ENCODE peak calls at places on chromosomes 4 and X, in four cellular contexts. N is GM12865, O is HEK293T, E is thyroid gland. W is an unnamed sample.

GRCh38 chr4:26044524-26044923 is 130.5 kb downstream of the SMIM20 start:
- DNase-seq in N (no peak), O (no peak), E (no peak), W (no peak)

GRCh38 chr4:16574981-16575380 is 323.5 kb downstream of the LDB2 start:
- DNase-seq in N (no peak), O (no peak), E (no peak), W (no peak)

GRCh38 chr4:138870739-138871633 is 144.6 kb upstream of the NOCT start:
- DNase-seq in E (peak), O (peak), N (peak), W (peak)

GRCh38 chr4:151436093-151436518 is 27.1 kb downstream of the FHIP1A start:
- DNase-seq in N (no peak), O (no peak), E (no peak), W (no peak)

GRCh38 chr4:44425614-44426208 is 22.9 kb downstream of the KCTD8 start:
- DNase-seq in N (no peak), O (peak), E (peak), W (no peak)

GRCh38 chr4:174423257-174423944 is 98.9 kb downstream of the HPGD start:
- DNase-seq in N (peak), E (no peak), O (no peak), W (no peak)

GRCh38 chr4:12692815-12693214 is 791.3 kb downstream of the RAB28 start:
- DNase-seq in N (peak), E (no peak), O (no peak), W (no peak)

GRCh38 chrX:23373129-23373804 is 38.6 kb downstream of the PTCHD1 start:
- DNase-seq in O (no peak), N (no peak), E (peak), W (no peak)

GRCh38 chrX:134761788-134762187 is 103.5 kb upstream of the PLAC1 start:
- DNase-seq in O (no peak), N (peak), E (no peak), W (no peak)

GRCh38 chr4:15003891-15004700 is 1.8 kb downstream of the CPEB2 start:
- DNase-seq in E (peak), N (peak), O (peak), W (no peak)

GRCh38 chr4:20773144-20773997 is 73.1 kb downstream of the PACRGL start:
- DNase-seq in N (peak), E (peak), O (peak), W (peak)

GRCh38 chr4:1522606-1523005 is 116.4 kb upstream of the NKX1-1 start:
- DNase-seq in O (no peak), E (no peak), N (no peak), W (no peak)

GRCh38 chrX:132119821-132120220 is 8.0 kb downstream of the FRMD7 start:
- DNase-seq in O (no peak), E (no peak), N (no peak), W (no peak)

GRCh38 chr4:23889814-23890269 is at the start of gene PPARGC1A:
- DNase-seq in O (peak), E (peak), N (peak), W (peak)

GRCh38 chr4:5827108-5828004 is 65.5 kb downstream of the CRMP1 start:
- DNase-seq in O (no peak), N (no peak), E (no peak), W (no peak)

W was measured in right atrium auricular region.